ENCODE peak calls at places on chromosome 12, in nine cellular contexts. Z, W, A, P, T, C, X, S and N are unnamed samples. For H3K9me3, H3K36me3 and H3K4me1, the result is how much of the 10 kb centered on the place peaks cover.

GRCh38 chr12:121009744-121010143 is 6.5 kb downstream of the C12orf43 start:
- DNase-seq in Z (no peak), W (peak), A (no peak), P (no peak), T (peak), C (no peak), X (peak), S (no peak), N (peak)

GRCh38 chr12:56520025-56520810 is 1.4 kb upstream of the RBMS2 start:
- DNase-seq in Z (no peak), W (no peak), A (no peak), P (no peak), T (no peak), C (no peak), X (peak), S (peak), N (no peak)

GRCh38 chr12:1629338-1630080 is 478 bp downstream of the WNT5B start:
- DNase-seq in Z (no peak), W (no peak), A (no peak), P (no peak), T (no peak), C (no peak), X (no peak), S (no peak), N (no peak)

GRCh38 chr12:125100551-125101434 is 35.6 kb downstream of the AACS start:
- DNase-seq in Z (no peak), W (peak), A (no peak), P (no peak), T (no peak), C (no peak), X (no peak), S (no peak), N (no peak)

GRCh38 chr12:95582230-95583058 is 31.2 kb upstream of the USP44 start:
- DNase-seq in Z (no peak), W (no peak), A (no peak), P (no peak), T (peak), C (no peak), X (peak), S (no peak), N (peak)

GRCh38 chr12:63045020-63045860 is 105.8 kb downstream of the AVPR1A start:
- DNase-seq in Z (no peak), W (no peak), A (no peak), P (no peak), T (no peak), C (no peak), X (peak), S (no peak), N (peak)

GRCh38 chr12:124916370-124917134 is 2.1 kb upstream of the UBC start:
- DNase-seq in Z (no peak), W (peak), A (no peak), P (peak), T (peak), C (no peak), X (peak), S (peak), N (peak)

GRCh38 chr12:132111641-132112304 is 32.3 kb downstream of the DDX51 start:
- DNase-seq in Z (no peak), W (no peak), A (no peak), P (no peak), T (no peak), C (no peak), X (no peak), S (no peak), N (no peak)

GRCh38 chr12:110575326-110575725 is 7.8 kb downstream of the PPTC7 start:
- DNase-seq in Z (no peak), W (no peak), A (no peak), P (no peak), T (no peak), C (no peak), X (no peak), S (no peak), N (peak)

DNA sequence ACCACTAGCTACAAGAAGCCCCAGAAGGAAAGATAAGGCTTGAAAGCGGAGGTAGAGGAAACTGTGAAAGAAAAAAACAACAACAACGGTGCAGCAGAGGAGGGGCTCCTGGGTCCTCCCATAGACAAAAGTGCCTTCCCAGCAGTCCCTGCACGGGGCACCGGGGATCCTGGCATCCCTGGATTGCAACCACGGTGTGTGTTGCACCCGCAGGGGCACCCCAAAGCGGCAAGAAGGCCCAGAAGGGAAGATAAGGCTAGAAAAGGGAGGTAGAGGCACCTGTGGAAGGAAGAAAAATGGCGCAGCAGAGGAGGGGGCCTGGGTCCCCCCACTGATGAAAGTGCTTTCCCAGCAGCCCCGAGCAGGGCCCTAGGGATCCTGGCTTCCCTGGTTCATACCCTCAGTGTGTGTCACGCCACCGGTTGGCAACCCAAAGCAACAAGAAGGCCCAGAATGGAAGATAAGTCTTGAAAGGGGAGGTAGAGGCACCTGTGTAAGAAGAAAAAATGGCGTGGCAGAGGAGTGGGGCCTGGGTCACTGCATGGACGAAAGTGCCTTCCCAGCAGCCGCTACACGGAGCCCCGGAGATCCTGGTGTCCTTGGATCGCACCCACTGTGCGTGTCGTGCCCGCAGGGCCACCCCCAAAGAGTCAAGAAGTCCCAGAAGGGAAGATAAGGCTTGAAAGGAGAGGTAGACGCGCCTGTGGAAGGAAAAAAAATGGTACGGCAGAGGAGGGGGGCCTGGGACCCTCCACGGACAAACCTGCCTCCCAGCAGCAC is 281.0 kb downstream of the ALG10 start:
- DNase-seq in Z (no peak), W (no peak), A (no peak), P (no peak), T (no peak), C (no peak), X (no peak), S (no peak), N (no peak)
- H3K9me3 ChIP-seq in Z (under half), W (under half), A (half or more), P (under half), T (under half), C (under half), X (half or more), S (under half), N (under half)

DNA sequence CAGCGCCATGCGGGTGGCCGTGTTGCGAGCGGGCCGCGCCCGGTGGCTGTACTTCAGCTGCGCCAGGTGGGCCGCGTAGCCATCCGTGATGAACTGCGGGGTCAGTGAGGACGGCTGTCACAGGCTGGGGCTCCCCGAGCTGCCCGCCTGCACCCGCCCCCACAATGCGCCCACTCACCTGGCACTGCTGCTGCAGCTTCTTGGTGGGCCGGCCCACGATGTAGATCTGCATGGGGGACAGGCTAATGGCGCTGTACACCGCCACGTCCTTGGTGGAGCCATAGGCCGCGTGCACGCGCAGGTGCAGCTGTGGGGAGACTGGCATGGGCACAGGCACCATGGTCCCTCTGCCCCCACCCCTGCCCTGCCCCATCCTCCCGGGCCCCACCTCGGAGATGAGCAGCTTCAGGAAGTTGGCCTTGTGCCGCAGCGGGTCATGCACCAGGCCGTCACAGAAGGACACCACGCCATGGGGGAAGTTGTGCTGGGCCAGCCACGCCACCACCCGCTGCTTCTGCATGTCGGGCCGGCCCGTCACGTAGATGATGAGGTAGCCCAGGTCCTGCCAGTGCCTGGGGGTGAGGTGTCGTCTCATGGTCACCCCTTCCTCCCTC is 5.9 kb downstream of the ARL6IP4 start:
- DNase-seq in Z (no peak), W (no peak), A (no peak), P (no peak), T (no peak), C (no peak), X (no peak), S (no peak), N (no peak)
- H3K36me3 ChIP-seq in Z (under half), W (under half), A (under half), P (under half), T (under half), C (under half), X (under half), S (under half), N (under half)

GRCh38 chr12:80173465-80173864 is 74.1 kb downstream of the OTOGL start:
- DNase-seq in Z (no peak), W (no peak), A (no peak), P (no peak), T (no peak), C (no peak), X (no peak), S (no peak), N (no peak)
- H3K4me1 ChIP-seq in Z (under half), W (under half), A (under half), P (under half), T (under half), C (under half), X (under half), S (under half), N (under half)

GRCh38 chr12:7212678-7213077 is 23.2 kb downstream of the PEX5 start:
- DNase-seq in Z (no peak), W (no peak), A (no peak), P (no peak), T (no peak), C (no peak), X (no peak), S (no peak), N (no peak)
- H3K9me3 ChIP-seq in Z (under half), W (under half), A (under half), P (under half), T (under half), C (under half), X (under half), S (under half), N (under half)